ENCODE peak calls at places on chromosomes 6 and 20, in nine cellular contexts. One of them, this sample, is unnamed.

GRCh38 chr6:154447929-154448328 is 62.6 kb downstream of the CNKSR3 start:
- DNase-seq in activated T-cell treated with anti-CD3 and anti-CD28 coated beads, Interleukin-2, amount 50 U/mL, for 72 hours: no peak
- DNase-seq in stimulated activated CD4-positive, alpha-beta T cell treated with anti-CD3 and anti-CD28 coated beads, Interleukin-4, amount 100 ng/mL, for 4 hours: no peak
- DNase-seq in HTR-8/SVneo: no peak
- DNase-seq in kidney: no peak
- DNase-seq in GM12865: no peak
- DNase-seq in CD4-positive, CD25-positive, alpha-beta regulatory T cell: no peak
- DNase-seq in left colon: no peak
- DNase-seq in stimulated activated CD8-positive, alpha-beta memory T cell treated with anti-CD3 and anti-CD28 coated beads, Interleukin-15, amount 100 ng/mL, for 24 hours: no peak
- DNase-seq in this sample: peak

GRCh38 chr6:152605342-152605741 is 31.8 kb downstream of the SYNE1 start:
- DNase-seq in kidney: no peak
- DNase-seq in GM12865: no peak
- DNase-seq in stimulated activated CD8-positive, alpha-beta memory T cell treated with anti-CD3 and anti-CD28 coated beads, Interleukin-15, amount 100 ng/mL, for 24 hours: no peak
- DNase-seq in CD4-positive, CD25-positive, alpha-beta regulatory T cell: no peak
- DNase-seq in HTR-8/SVneo: no peak
- DNase-seq in stimulated activated CD4-positive, alpha-beta T cell treated with anti-CD3 and anti-CD28 coated beads, Interleukin-4, amount 100 ng/mL, for 4 hours: no peak
- DNase-seq in left colon: no peak
- DNase-seq in activated T-cell treated with anti-CD3 and anti-CD28 coated beads, Interleukin-2, amount 50 U/mL, for 72 hours: no peak
- DNase-seq in this sample: no peak

GRCh38 chr6:139765825-139766285 is 391.4 kb upstream of the CITED2 start:
- DNase-seq in CD4-positive, CD25-positive, alpha-beta regulatory T cell: no peak
- DNase-seq in HTR-8/SVneo: peak
- DNase-seq in GM12865: no peak
- DNase-seq in activated T-cell treated with anti-CD3 and anti-CD28 coated beads, Interleukin-2, amount 50 U/mL, for 72 hours: no peak
- DNase-seq in kidney: no peak
- DNase-seq in stimulated activated CD8-positive, alpha-beta memory T cell treated with anti-CD3 and anti-CD28 coated beads, Interleukin-15, amount 100 ng/mL, for 24 hours: no peak
- DNase-seq in left colon: no peak
- DNase-seq in stimulated activated CD4-positive, alpha-beta T cell treated with anti-CD3 and anti-CD28 coated beads, Interleukin-4, amount 100 ng/mL, for 4 hours: no peak
- DNase-seq in this sample: peak

GRCh38 chr6:43801489-43802181 is 31.6 kb downstream of the VEGFA start:
- DNase-seq in GM12865: no peak
- DNase-seq in stimulated activated CD8-positive, alpha-beta memory T cell treated with anti-CD3 and anti-CD28 coated beads, Interleukin-15, amount 100 ng/mL, for 24 hours: no peak
- DNase-seq in activated T-cell treated with anti-CD3 and anti-CD28 coated beads, Interleukin-2, amount 50 U/mL, for 72 hours: no peak
- DNase-seq in left colon: no peak
- DNase-seq in HTR-8/SVneo: no peak
- DNase-seq in kidney: no peak
- DNase-seq in CD4-positive, CD25-positive, alpha-beta regulatory T cell: no peak
- DNase-seq in stimulated activated CD4-positive, alpha-beta T cell treated with anti-CD3 and anti-CD28 coated beads, Interleukin-4, amount 100 ng/mL, for 4 hours: no peak
- DNase-seq in this sample: no peak

GRCh38 chr20:47035191-47035590 is 140.5 kb downstream of the EYA2 start:
- DNase-seq in stimulated activated CD4-positive, alpha-beta T cell treated with anti-CD3 and anti-CD28 coated beads, Interleukin-4, amount 100 ng/mL, for 4 hours: no peak
- DNase-seq in GM12865: no peak
- DNase-seq in left colon: no peak
- DNase-seq in kidney: no peak
- DNase-seq in activated T-cell treated with anti-CD3 and anti-CD28 coated beads, Interleukin-2, amount 50 U/mL, for 72 hours: no peak
- DNase-seq in HTR-8/SVneo: no peak
- DNase-seq in CD4-positive, CD25-positive, alpha-beta regulatory T cell: no peak
- DNase-seq in stimulated activated CD8-positive, alpha-beta memory T cell treated with anti-CD3 and anti-CD28 coated beads, Interleukin-15, amount 100 ng/mL, for 24 hours: no peak
- DNase-seq in this sample: no peak

GRCh38 chr6:131565041-131565440 is 8.0 kb upstream of the ARG1 start:
- DNase-seq in GM12865: no peak
- DNase-seq in kidney: no peak
- DNase-seq in stimulated activated CD4-positive, alpha-beta T cell treated with anti-CD3 and anti-CD28 coated beads, Interleukin-4, amount 100 ng/mL, for 4 hours: no peak
- DNase-seq in HTR-8/SVneo: no peak
- DNase-seq in activated T-cell treated with anti-CD3 and anti-CD28 coated beads, Interleukin-2, amount 50 U/mL, for 72 hours: no peak
- DNase-seq in CD4-positive, CD25-positive, alpha-beta regulatory T cell: no peak
- DNase-seq in stimulated activated CD8-positive, alpha-beta memory T cell treated with anti-CD3 and anti-CD28 coated beads, Interleukin-15, amount 100 ng/mL, for 24 hours: no peak
- DNase-seq in left colon: no peak
- DNase-seq in this sample: no peak

GRCh38 chr6:30735668-30736314 is 6.7 kb downstream of the FLOT1 start:
- DNase-seq in CD4-positive, CD25-positive, alpha-beta regulatory T cell: no peak
- DNase-seq in kidney: peak
- DNase-seq in GM12865: peak
- DNase-seq in HTR-8/SVneo: no peak
- DNase-seq in left colon: no peak
- DNase-seq in activated T-cell treated with anti-CD3 and anti-CD28 coated beads, Interleukin-2, amount 50 U/mL, for 72 hours: no peak
- DNase-seq in stimulated activated CD4-positive, alpha-beta T cell treated with anti-CD3 and anti-CD28 coated beads, Interleukin-4, amount 100 ng/mL, for 4 hours: no peak
- DNase-seq in stimulated activated CD8-positive, alpha-beta memory T cell treated with anti-CD3 and anti-CD28 coated beads, Interleukin-15, amount 100 ng/mL, for 24 hours: no peak
- DNase-seq in this sample: no peak

GRCh38 chr20:34639755-34640222 is 37.1 kb downstream of the PIGU start:
- DNase-seq in kidney: no peak
- DNase-seq in stimulated activated CD4-positive, alpha-beta T cell treated with anti-CD3 and anti-CD28 coated beads, Interleukin-4, amount 100 ng/mL, for 4 hours: no peak
- DNase-seq in activated T-cell treated with anti-CD3 and anti-CD28 coated beads, Interleukin-2, amount 50 U/mL, for 72 hours: no peak
- DNase-seq in HTR-8/SVneo: no peak
- DNase-seq in stimulated activated CD8-positive, alpha-beta memory T cell treated with anti-CD3 and anti-CD28 coated beads, Interleukin-15, amount 100 ng/mL, for 24 hours: no peak
- DNase-seq in GM12865: no peak
- DNase-seq in CD4-positive, CD25-positive, alpha-beta regulatory T cell: no peak
- DNase-seq in left colon: peak
- DNase-seq in this sample: no peak

GRCh38 chr6:15524736-15525401 is 138.0 kb downstream of the DTNBP1 start:
- DNase-seq in stimulated activated CD4-positive, alpha-beta T cell treated with anti-CD3 and anti-CD28 coated beads, Interleukin-4, amount 100 ng/mL, for 4 hours: no peak
- DNase-seq in left colon: no peak
- DNase-seq in kidney: no peak
- DNase-seq in stimulated activated CD8-positive, alpha-beta memory T cell treated with anti-CD3 and anti-CD28 coated beads, Interleukin-15, amount 100 ng/mL, for 24 hours: no peak
- DNase-seq in GM12865: no peak
- DNase-seq in CD4-positive, CD25-positive, alpha-beta regulatory T cell: no peak
- DNase-seq in activated T-cell treated with anti-CD3 and anti-CD28 coated beads, Interleukin-2, amount 50 U/mL, for 72 hours: no peak
- DNase-seq in HTR-8/SVneo: no peak
- DNase-seq in this sample: no peak

GRCh38 chr6:83430606-83431544 is at the start of gene ME1:
- DNase-seq in HTR-8/SVneo: peak
- DNase-seq in stimulated activated CD4-positive, alpha-beta T cell treated with anti-CD3 and anti-CD28 coated beads, Interleukin-4, amount 100 ng/mL, for 4 hours: peak
- DNase-seq in kidney: peak
- DNase-seq in stimulated activated CD8-positive, alpha-beta memory T cell treated with anti-CD3 and anti-CD28 coated beads, Interleukin-15, amount 100 ng/mL, for 24 hours: no peak
- DNase-seq in GM12865: peak
- DNase-seq in left colon: peak
- DNase-seq in CD4-positive, CD25-positive, alpha-beta regulatory T cell: no peak
- DNase-seq in activated T-cell treated with anti-CD3 and anti-CD28 coated beads, Interleukin-2, amount 50 U/mL, for 72 hours: peak
- DNase-seq in this sample: peak

GRCh38 chr6:98579941-98580340 is 254.4 kb upstream of the POU3F2 start:
- DNase-seq in HTR-8/SVneo: no peak
- DNase-seq in GM12865: no peak
- DNase-seq in kidney: no peak
- DNase-seq in stimulated activated CD4-positive, alpha-beta T cell treated with anti-CD3 and anti-CD28 coated beads, Interleukin-4, amount 100 ng/mL, for 4 hours: no peak
- DNase-seq in activated T-cell treated with anti-CD3 and anti-CD28 coated beads, Interleukin-2, amount 50 U/mL, for 72 hours: no peak
- DNase-seq in left colon: no peak
- DNase-seq in CD4-positive, CD25-positive, alpha-beta regulatory T cell: no peak
- DNase-seq in stimulated activated CD8-positive, alpha-beta memory T cell treated with anti-CD3 and anti-CD28 coated beads, Interleukin-15, amount 100 ng/mL, for 24 hours: no peak
- DNase-seq in this sample: no peak

GRCh38 chr6:46281110-46281509 is 110.3 kb upstream of the ENPP5 start:
- DNase-seq in CD4-positive, CD25-positive, alpha-beta regulatory T cell: no peak
- DNase-seq in GM12865: no peak
- DNase-seq in kidney: no peak
- DNase-seq in activated T-cell treated with anti-CD3 and anti-CD28 coated beads, Interleukin-2, amount 50 U/mL, for 72 hours: no peak
- DNase-seq in stimulated activated CD4-positive, alpha-beta T cell treated with anti-CD3 and anti-CD28 coated beads, Interleukin-4, amount 100 ng/mL, for 4 hours: no peak
- DNase-seq in stimulated activated CD8-positive, alpha-beta memory T cell treated with anti-CD3 and anti-CD28 coated beads, Interleukin-15, amount 100 ng/mL, for 24 hours: no peak
- DNase-seq in HTR-8/SVneo: no peak
- DNase-seq in left colon: no peak
- DNase-seq in this sample: no peak

GRCh38 chr6:161079566-161080262 is 88.1 kb downstream of the MAP3K4 start:
- DNase-seq in stimulated activated CD4-positive, alpha-beta T cell treated with anti-CD3 and anti-CD28 coated beads, Interleukin-4, amount 100 ng/mL, for 4 hours: peak
- DNase-seq in activated T-cell treated with anti-CD3 and anti-CD28 coated beads, Interleukin-2, amount 50 U/mL, for 72 hours: peak
- DNase-seq in GM12865: no peak
- DNase-seq in stimulated activated CD8-positive, alpha-beta memory T cell treated with anti-CD3 and anti-CD28 coated beads, Interleukin-15, amount 100 ng/mL, for 24 hours: no peak
- DNase-seq in HTR-8/SVneo: peak
- DNase-seq in left colon: no peak
- DNase-seq in CD4-positive, CD25-positive, alpha-beta regulatory T cell: no peak
- DNase-seq in kidney: no peak
- DNase-seq in this sample: peak

GRCh38 chr6:161168281-161168891 is 105.5 kb downstream of the AGPAT4 start:
- DNase-seq in GM12865: no peak
- DNase-seq in HTR-8/SVneo: peak
- DNase-seq in stimulated activated CD8-positive, alpha-beta memory T cell treated with anti-CD3 and anti-CD28 coated beads, Interleukin-15, amount 100 ng/mL, for 24 hours: no peak
- DNase-seq in kidney: no peak
- DNase-seq in CD4-positive, CD25-positive, alpha-beta regulatory T cell: no peak
- DNase-seq in activated T-cell treated with anti-CD3 and anti-CD28 coated beads, Interleukin-2, amount 50 U/mL, for 72 hours: no peak
- DNase-seq in stimulated activated CD4-positive, alpha-beta T cell treated with anti-CD3 and anti-CD28 coated beads, Interleukin-4, amount 100 ng/mL, for 4 hours: no peak
- DNase-seq in left colon: no peak
- DNase-seq in this sample: peak

GRCh38 chr6:70312165-70312564 is 9.3 kb upstream of the COL9A1 start:
- DNase-seq in HTR-8/SVneo: no peak
- DNase-seq in stimulated activated CD8-positive, alpha-beta memory T cell treated with anti-CD3 and anti-CD28 coated beads, Interleukin-15, amount 100 ng/mL, for 24 hours: no peak
- DNase-seq in activated T-cell treated with anti-CD3 and anti-CD28 coated beads, Interleukin-2, amount 50 U/mL, for 72 hours: no peak
- DNase-seq in CD4-positive, CD25-positive, alpha-beta regulatory T cell: no peak
- DNase-seq in GM12865: peak
- DNase-seq in stimulated activated CD4-positive, alpha-beta T cell treated with anti-CD3 and anti-CD28 coated beads, Interleukin-4, amount 100 ng/mL, for 4 hours: no peak
- DNase-seq in left colon: no peak
- DNase-seq in kidney: no peak
- DNase-seq in this sample: peak

This sample was measured in amniotic epithelial cell.